ENCODE peak calls at places on chromosomes 1 and 21, in ten cellular contexts. S is A549, O is Peyer's patch, W is left lung, Q is cardiac fibroblast, X is stomach, T is psoas muscle, Y is mammary epithelial cell, Z is B cell, A is AG10803. B is an unnamed sample.

GRCh38 chr1:211343607-211344334 is 17.1 kb downstream of the TRAF5 start:
- DNase-seq in W (no peak), X (no peak), Y (no peak), A (no peak), Q (no peak), Z (no peak), T (no peak), S (no peak), O (peak), B (no peak)

GRCh38 chr1:155872527-155872926 is 13.2 kb downstream of the SYT11 start:
- DNase-seq in Z (no peak), W (no peak), T (no peak), Y (no peak), O (no peak), A (no peak), X (no peak), Q (no peak), S (no peak), B (no peak)

GRCh38 chr1:19311931-19312781 is at the start of the genes AKR7A2 and SLC66A1:
- DNase-seq in Y (peak), Q (peak), O (peak), T (peak), X (peak), A (peak), Z (peak), W (peak), S (peak), B (peak)

GRCh38 chr1:63033211-63033610 is 249.3 kb downstream of the ATG4C start:
- DNase-seq in S (no peak), Z (no peak), X (no peak), A (no peak), O (no peak), T (no peak), Q (no peak), Y (no peak), W (no peak), B (no peak)

GRCh38 chr21:33047231-33047630 is 21.5 kb downstream of the OLIG2 start:
- DNase-seq in Q (peak), S (no peak), Y (peak), T (no peak), W (no peak), Z (no peak), X (no peak), A (peak), O (no peak), B (no peak)

GRCh38 chr1:111190931-111191451 is 9.5 kb downstream of the DENND2D start:
- DNase-seq in X (no peak), A (peak), S (no peak), W (no peak), Z (no peak), Y (no peak), Q (peak), O (no peak), T (peak), B (no peak)

GRCh38 chr1:84489766-84490165 is 10.7 kb downstream of the RPF1 start:
- DNase-seq in O (no peak), S (no peak), W (no peak), X (no peak), Q (no peak), Y (no peak), T (no peak), Z (no peak), A (peak), B (no peak)

GRCh38 chr1:110133436-110133835 is 16.9 kb upstream of the SLC6A17 start:
- DNase-seq in X (no peak), W (no peak), O (no peak), A (peak), Y (no peak), S (no peak), T (peak), Z (no peak), Q (peak), B (no peak)

GRCh38 chr1:248849152-248849551 is 9.7 kb downstream of the ZNF692 start:
- DNase-seq in W (no peak), Q (no peak), O (peak), Y (no peak), S (no peak), T (no peak), A (no peak), Z (no peak), X (peak), B (no peak)

GRCh38 chr1:87226341-87226760 is 102.3 kb upstream of the LMO4 start:
- DNase-seq in O (peak), A (peak), S (peak), X (peak), Q (peak), T (peak), Y (peak), Z (no peak), W (peak), B (no peak)

DNA sequence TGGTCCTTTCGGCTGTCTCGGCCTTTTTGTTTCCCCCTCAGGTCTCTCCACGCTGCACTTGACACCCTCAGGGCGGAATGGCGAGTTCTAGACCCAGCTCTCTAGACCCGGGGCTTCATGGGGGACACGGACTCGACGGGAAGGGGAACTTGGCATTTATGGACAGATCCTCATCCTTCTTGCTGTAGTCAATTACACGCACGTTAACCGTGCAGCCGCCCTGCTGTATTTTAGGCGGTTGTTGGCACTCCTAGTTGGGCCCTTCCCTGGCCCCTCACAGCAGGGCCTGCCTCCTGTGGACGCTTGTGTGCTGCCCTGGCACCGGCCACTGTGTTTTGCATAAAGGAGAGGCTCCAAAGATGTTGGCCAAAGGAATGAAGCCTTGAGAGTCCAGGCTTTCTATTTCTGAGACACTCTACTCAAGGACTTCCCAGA is 558 bp upstream of the BTG3 start:
- DNase-seq in Y (no peak), A (peak), O (peak), T (peak), Z (no peak), S (peak), Q (peak), X (peak), W (peak), B (peak)
- TF ChIP-seq CTCF in Y (no peak), A (peak), O (no peak), T (no peak), Z (no peak), S (no peak), Q (no peak), X (no peak), W (no peak), B (no peak)

GRCh38 chr1:37274491-37274890 is 199.9 kb upstream of the ZC3H12A start:
- DNase-seq in Y (no peak), Z (no peak), O (no peak), W (no peak), S (no peak), X (no peak), Q (no peak), A (no peak), T (no peak), B (no peak)

GRCh38 chr1:37270639-37271038 is 203.7 kb upstream of the ZC3H12A start:
- DNase-seq in Y (no peak), Z (no peak), O (no peak), X (no peak), A (no peak), S (no peak), T (no peak), Q (no peak), W (no peak), B (no peak)

GRCh38 chr1:37272626-37273025 is 201.8 kb upstream of the ZC3H12A start:
- DNase-seq in W (no peak), S (no peak), T (no peak), Q (no peak), Y (no peak), Z (no peak), A (no peak), X (no peak), O (no peak), B (no peak)

GRCh38 chr1:37277366-37277765 is 197.0 kb upstream of the ZC3H12A start:
- DNase-seq in S (no peak), X (no peak), Z (no peak), Y (no peak), T (no peak), W (no peak), O (no peak), A (no peak), Q (no peak), B (no peak)

DNA sequence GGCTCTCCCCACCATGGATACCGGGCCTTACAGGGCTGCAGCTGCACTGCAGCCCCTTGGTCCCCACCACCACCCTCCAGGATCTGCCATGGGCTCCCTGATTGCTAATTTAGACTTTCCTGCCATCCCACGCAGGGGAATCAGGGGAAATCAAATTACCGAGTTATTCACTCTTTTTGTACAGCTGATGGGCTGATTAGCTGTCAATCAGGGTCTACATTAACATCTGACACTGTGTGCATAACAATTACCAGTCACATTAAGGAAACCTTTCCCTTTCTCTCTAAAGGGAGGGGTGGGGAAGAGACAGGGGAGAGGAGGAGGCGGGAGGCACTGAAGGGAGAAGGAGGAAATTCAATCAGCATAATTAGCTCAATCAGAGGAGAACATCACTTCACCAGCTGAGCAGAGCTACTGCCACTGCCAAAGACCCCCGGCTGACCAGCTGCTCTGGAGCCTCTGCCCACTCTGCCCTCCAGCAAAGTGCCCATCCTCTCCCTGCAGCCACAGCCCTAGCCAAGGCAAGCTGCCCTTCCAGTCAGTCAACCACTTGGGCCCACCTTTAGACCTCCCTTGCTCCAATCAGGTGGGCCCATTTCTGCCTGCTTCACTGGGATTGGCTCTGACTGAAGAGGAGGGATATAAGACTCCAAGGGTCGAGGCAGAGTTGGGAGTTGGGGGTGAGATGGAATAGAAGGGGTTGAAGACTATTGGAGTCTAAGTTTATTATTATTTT is 199.3 kb upstream of the ZC3H12A start:
- DNase-seq in S (no peak), O (no peak), T (no peak), A (no peak), W (no peak), X (no peak), Y (no peak), Q (no peak), Z (no peak), B (no peak)
- TF ChIP-seq CTCF in S (no peak), O (no peak), T (no peak), A (no peak), W (no peak), X (no peak), Y (no peak), Q (no peak), Z (no peak), B (no peak)

GRCh38 chr1:177181631-177182291 is 11.0 kb downstream of the BRINP2 start:
- DNase-seq in S (peak), Y (peak), X (peak), W (peak), Q (peak), O (no peak), T (peak), A (peak), Z (peak), B (peak)

GRCh38 chr1:177181280-177181630 is 10.5 kb downstream of the BRINP2 start:
- DNase-seq in A (no peak), O (no peak), Q (no peak), W (no peak), X (no peak), Y (no peak), T (no peak), S (no peak), Z (no peak), B (no peak)

GRCh38 chr1:177190308-177190970 is 19.7 kb downstream of the BRINP2 start:
- DNase-seq in T (no peak), O (no peak), X (no peak), S (no peak), W (no peak), A (no peak), Q (no peak), Z (no peak), Y (no peak), B (no peak)

GRCh38 chr1:177183801-177184200 is 13.0 kb downstream of the BRINP2 start:
- DNase-seq in X (no peak), W (no peak), T (no peak), Z (no peak), Q (no peak), Y (no peak), A (no peak), O (no peak), S (no peak), B (no peak)

GRCh38 chr1:177185209-177185608 is 14.5 kb downstream of the BRINP2 start:
- DNase-seq in O (no peak), X (no peak), S (peak), Z (no peak), W (no peak), T (no peak), Y (no peak), Q (peak), A (no peak), B (no peak)
- TF ChIP-seq CTCF in O (no peak), X (no peak), S (no peak), Z (peak), W (peak), T (peak), Y (peak), Q (peak), A (peak), B (no peak)

DNA sequence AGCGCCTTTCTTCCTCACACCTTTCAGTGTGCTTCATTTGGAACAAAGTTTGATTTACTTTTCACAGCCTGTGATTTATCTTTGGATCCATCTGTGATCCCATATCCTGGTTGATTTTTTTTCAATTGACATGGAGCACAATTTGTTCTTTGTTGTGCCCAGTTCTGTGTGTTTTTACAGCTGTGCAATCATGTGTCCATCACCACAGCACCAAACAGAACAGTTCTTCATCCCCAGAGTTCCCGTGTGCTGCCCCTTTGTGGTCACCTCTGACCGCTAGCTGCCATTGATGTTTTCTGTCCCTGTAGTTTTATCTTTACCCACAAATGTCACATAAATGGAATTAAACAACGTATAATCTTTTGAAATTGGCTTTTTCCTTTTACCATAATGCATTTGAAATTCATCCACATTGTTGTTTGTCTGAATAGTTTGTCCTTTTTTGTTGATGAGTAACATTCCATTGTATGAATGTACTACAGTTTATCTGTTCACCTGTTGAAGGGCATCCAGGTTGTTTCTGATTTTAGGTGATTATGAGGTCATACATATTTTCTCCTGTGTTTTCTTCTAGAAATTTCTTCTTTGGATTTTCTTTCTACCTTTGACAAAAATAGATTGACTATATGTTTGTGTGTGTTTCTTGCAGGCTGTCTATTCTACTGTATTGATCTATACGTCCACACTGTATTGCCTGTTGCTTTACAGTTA is 17.4 kb downstream of the MIGA1 start:
- DNase-seq in O (no peak), A (no peak), Q (no peak), T (no peak), Y (peak), X (no peak), S (no peak), Z (no peak), W (no peak), B (no peak)
- TF ChIP-seq CTCF in O (no peak), A (no peak), Q (no peak), T (no peak), Y (no peak), X (no peak), S (no peak), Z (no peak), W (no peak), B (no peak)

GRCh38 chr1:20483833-20484525 is 2.0 kb downstream of the CAMK2N1 start:
- DNase-seq in T (peak), Y (peak), X (no peak), W (peak), Z (peak), O (no peak), S (peak), A (no peak), Q (peak), B (peak)
- TF ChIP-seq CTCF in T (no peak), Y (peak), X (no peak), W (no peak), Z (no peak), O (no peak), S (peak), A (peak), Q (no peak), B (no peak)

DNA sequence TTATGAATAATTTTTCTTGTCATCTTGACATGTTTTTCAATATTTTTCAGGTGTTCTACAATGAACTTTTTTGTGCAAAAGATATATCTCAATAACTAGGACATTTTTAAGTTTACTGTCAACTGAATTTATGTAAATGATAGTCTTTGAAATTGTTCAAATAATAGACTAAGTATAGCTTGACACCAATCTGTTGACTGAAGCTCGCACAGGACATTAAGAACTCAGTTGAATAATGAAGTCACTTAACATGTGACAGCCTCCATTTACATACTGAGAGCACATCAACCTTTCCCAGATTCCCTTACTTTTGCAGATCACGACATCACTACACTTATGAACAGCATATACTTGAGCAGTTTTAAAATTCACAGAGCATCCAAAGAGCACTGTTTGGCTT is 268.2 kb downstream of the LRRC7 start:
- DNase-seq in S (no peak), O (no peak), Y (no peak), W (no peak), A (no peak), X (no peak), Q (no peak), Z (no peak), T (no peak), B (no peak)
- TF ChIP-seq CTCF in S (no peak), O (no peak), Y (no peak), W (no peak), A (no peak), X (no peak), Q (no peak), Z (no peak), T (no peak), B (no peak)

DNA sequence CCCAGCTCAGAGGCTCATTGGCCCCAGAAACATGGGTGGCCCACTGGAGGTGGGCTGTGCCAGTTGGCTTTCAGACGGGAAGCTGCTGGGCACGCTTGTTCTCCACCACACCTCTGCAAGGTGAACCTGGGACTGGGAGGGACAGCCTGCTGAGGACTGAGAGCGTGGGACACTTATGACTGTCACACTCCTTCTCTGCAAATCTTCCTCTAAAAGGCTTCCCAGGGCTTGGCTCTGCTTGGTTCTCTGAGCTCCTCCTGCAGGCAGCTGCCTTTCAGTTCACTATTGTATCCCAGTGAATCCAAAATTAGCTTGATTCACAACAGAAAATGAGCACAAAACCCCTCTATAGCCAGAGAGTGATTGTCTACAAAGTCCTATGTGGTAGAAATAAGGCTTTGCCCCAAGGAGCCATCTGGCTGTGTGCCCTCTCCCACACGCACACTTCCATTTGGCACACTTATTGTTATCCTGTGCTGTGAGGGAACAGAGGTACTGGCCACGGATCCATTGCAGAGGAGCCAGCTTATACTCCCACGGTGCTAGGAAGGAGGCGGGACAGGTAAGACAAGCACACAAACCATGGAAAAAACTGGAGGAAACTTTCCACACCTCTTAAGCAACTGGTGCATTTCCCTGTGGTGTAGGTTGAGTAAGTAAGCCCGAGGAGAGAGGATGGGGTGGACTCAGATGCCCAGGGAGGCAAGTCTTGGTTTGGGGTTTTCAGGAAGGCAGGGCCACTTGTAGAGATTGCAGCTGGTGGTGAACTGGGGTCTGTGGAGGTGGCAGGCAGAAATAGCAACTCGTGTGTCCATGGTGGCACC is 18.9 kb upstream of the BTG2 start:
- DNase-seq in S (no peak), Z (no peak), T (no peak), A (no peak), Q (peak), W (no peak), O (peak), Y (peak), X (peak), B (no peak)
- TF ChIP-seq CTCF in S (no peak), Z (no peak), T (no peak), A (no peak), Q (no peak), W (no peak), O (no peak), Y (peak), X (no peak), B (no peak)

DNA sequence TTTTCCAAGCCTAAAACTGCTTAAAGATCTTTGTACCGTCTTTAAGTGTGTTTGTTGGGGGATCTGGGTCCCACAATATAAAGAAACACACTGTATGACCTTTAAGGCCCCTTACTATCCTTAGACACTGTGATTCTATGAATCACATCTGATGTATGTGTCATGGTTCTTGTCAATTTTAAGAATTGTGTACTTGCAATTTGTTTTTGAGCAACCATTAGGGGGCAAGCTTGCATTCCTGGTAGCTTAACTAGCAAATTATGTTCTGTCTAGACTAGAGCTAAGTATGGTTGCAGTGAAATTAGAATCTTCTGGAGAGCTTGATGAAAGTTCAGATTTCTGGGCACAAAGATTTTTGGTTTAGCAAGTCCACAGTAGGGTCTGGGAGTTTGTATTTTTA is 219.5 kb downstream of the TPR start:
- DNase-seq in O (no peak), Q (peak), Z (no peak), W (no peak), S (peak), T (no peak), Y (peak), X (no peak), A (peak), B (peak)
- TF ChIP-seq CTCF in O (no peak), Q (peak), Z (no peak), W (no peak), S (peak), T (no peak), Y (peak), X (no peak), A (peak), B (peak)

DNA sequence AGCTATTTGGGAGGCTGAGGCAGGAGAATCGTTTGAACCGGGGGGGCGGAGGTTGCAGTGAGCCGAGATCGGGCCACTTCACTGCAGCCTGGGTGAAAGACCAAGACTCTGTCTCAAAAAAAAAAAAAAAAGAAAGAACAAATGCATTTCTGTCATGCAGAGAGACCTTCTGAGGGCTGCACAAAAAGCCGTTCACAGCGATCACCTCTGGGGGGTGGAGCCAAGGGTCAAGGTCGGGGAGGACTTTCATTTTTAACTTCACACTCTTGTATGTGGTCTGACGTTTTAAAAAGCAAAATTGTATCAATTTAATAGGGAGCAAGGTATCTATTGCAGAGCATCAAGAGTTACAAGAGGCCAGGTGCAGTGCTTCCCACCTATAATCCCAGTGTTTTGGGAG is 26.6 kb upstream of the CLDN14 start:
- DNase-seq in O (no peak), Y (no peak), Z (no peak), W (no peak), T (no peak), A (no peak), X (no peak), S (no peak), Q (no peak), B (no peak)
- TF ChIP-seq CTCF in O (no peak), Y (no peak), Z (no peak), W (no peak), T (no peak), A (no peak), X (no peak), S (no peak), Q (no peak), B (no peak)

B was measured in GM20000.